ENCODE peak calls at places on chromosomes 6 and 20, in eight cellular contexts. One of them, this sample, is unnamed.

GRCh38 chr6:85449388-85449817 is 480 bp upstream of the NT5E start:
- DNase-seq in ovary: peak; percentile 65
- DNase-seq in suprapubic skin: no peak
- DNase-seq in upper lobe of left lung: no peak
- DNase-seq in stomach: no peak
- DNase-seq in transverse colon: peak; percentile 18
- DNase-seq in HepG2: no peak
- DNase-seq in H1: no peak
- DNase-seq in this sample: peak; percentile 49

GRCh38 chr20:11979306-11980128 is 61.8 kb downstream of the BTBD3 start:
- DNase-seq in ovary: no peak
- DNase-seq in suprapubic skin: no peak
- DNase-seq in upper lobe of left lung: no peak
- DNase-seq in stomach: no peak
- DNase-seq in transverse colon: no peak
- DNase-seq in HepG2: no peak
- DNase-seq in H1: no peak
- DNase-seq in this sample: no peak

GRCh38 chr6:112253842-112254816 is at the start of gene LAMA4:
- DNase-seq in ovary: peak; percentile 62
- DNase-seq in suprapubic skin: no peak
- DNase-seq in upper lobe of left lung: peak; percentile 25
- DNase-seq in stomach: peak; percentile 45
- DNase-seq in transverse colon: peak; percentile 29
- DNase-seq in HepG2: no peak
- DNase-seq in H1: no peak
- DNase-seq in this sample: peak; percentile 47

GRCh38 chr20:10595985-10596384 is 77.8 kb downstream of the JAG1 start:
- DNase-seq in ovary: no peak
- DNase-seq in suprapubic skin: no peak
- DNase-seq in upper lobe of left lung: no peak
- DNase-seq in stomach: no peak
- DNase-seq in transverse colon: no peak
- DNase-seq in HepG2: no peak
- DNase-seq in H1: no peak
- DNase-seq in this sample: no peak

GRCh38 chr6:158476389-158476788 is 83.5 kb upstream of the TMEM181 start:
- DNase-seq in ovary: no peak
- DNase-seq in suprapubic skin: no peak
- DNase-seq in upper lobe of left lung: no peak
- DNase-seq in stomach: no peak
- DNase-seq in transverse colon: no peak
- DNase-seq in HepG2: no peak
- DNase-seq in H1: no peak
- DNase-seq in this sample: no peak

GRCh38 chr20:24734139-24734538 is 214.9 kb upstream of the CST7 start:
- DNase-seq in ovary: no peak
- DNase-seq in suprapubic skin: no peak
- DNase-seq in upper lobe of left lung: no peak
- DNase-seq in stomach: no peak
- DNase-seq in transverse colon: no peak
- DNase-seq in HepG2: no peak
- DNase-seq in H1: no peak
- DNase-seq in this sample: no peak

GRCh38 chr6:22436134-22436533 is 133.2 kb upstream of the HDGFL1 start:
- DNase-seq in ovary: no peak
- DNase-seq in suprapubic skin: no peak
- DNase-seq in upper lobe of left lung: no peak
- DNase-seq in stomach: no peak
- DNase-seq in transverse colon: no peak
- DNase-seq in HepG2: no peak
- DNase-seq in H1: no peak
- DNase-seq in this sample: no peak

GRCh38 chr20:32158943-32159660 is 48.4 kb downstream of the PLAGL2 start:
- DNase-seq in ovary: no peak
- DNase-seq in suprapubic skin: peak; percentile 7
- DNase-seq in upper lobe of left lung: no peak
- DNase-seq in stomach: no peak
- DNase-seq in transverse colon: no peak
- DNase-seq in HepG2: no peak
- DNase-seq in H1: no peak
- DNase-seq in this sample: no peak

GRCh38 chr20:58710481-58711265 is 18.1 kb downstream of the NPEPL1 start:
- DNase-seq in ovary: no peak
- DNase-seq in suprapubic skin: peak; percentile 70
- DNase-seq in upper lobe of left lung: peak; percentile 18
- DNase-seq in stomach: no peak
- DNase-seq in transverse colon: peak; percentile 3
- DNase-seq in HepG2: no peak
- DNase-seq in H1: no peak
- DNase-seq in this sample: no peak

GRCh38 chr20:760751-761417 is 7.4 kb downstream of the SLC52A3 start:
- DNase-seq in ovary: no peak
- DNase-seq in suprapubic skin: no peak
- DNase-seq in upper lobe of left lung: peak; percentile 33
- DNase-seq in stomach: no peak
- DNase-seq in transverse colon: no peak
- DNase-seq in HepG2: peak; percentile 52
- DNase-seq in H1: peak; percentile 59
- DNase-seq in this sample: no peak

GRCh38 chr20:19964289-19965263 is 52.6 kb upstream of the NAA20 start:
- DNase-seq in ovary: peak; percentile 53
- DNase-seq in suprapubic skin: peak; percentile 84
- DNase-seq in upper lobe of left lung: peak; percentile 85
- DNase-seq in stomach: peak; percentile 54
- DNase-seq in transverse colon: peak; percentile 53
- DNase-seq in HepG2: peak; percentile 99
- DNase-seq in H1: no peak
- DNase-seq in this sample: peak; percentile 67

GRCh38 chr6:71414486-71414885 is 125.9 kb downstream of the OGFRL1 start:
- DNase-seq in ovary: no peak
- DNase-seq in suprapubic skin: no peak
- DNase-seq in upper lobe of left lung: no peak
- DNase-seq in stomach: no peak
- DNase-seq in transverse colon: no peak
- DNase-seq in HepG2: no peak
- DNase-seq in H1: no peak
- DNase-seq in this sample: no peak

GRCh38 chr20:23050847-23051627 is 1.6 kb upstream of the THBD start:
- DNase-seq in ovary: peak; percentile 74
- DNase-seq in suprapubic skin: peak; percentile 87
- DNase-seq in upper lobe of left lung: peak; percentile 82
- DNase-seq in stomach: peak; percentile 78
- DNase-seq in transverse colon: peak; percentile 54
- DNase-seq in HepG2: no peak
- DNase-seq in H1: peak; percentile 78
- DNase-seq in this sample: peak; percentile 81

GRCh38 chr20:36941403-36941835 is 10.1 kb downstream of the SAMHD1 start:
- DNase-seq in ovary: no peak
- DNase-seq in suprapubic skin: peak; percentile 54
- DNase-seq in upper lobe of left lung: no peak
- DNase-seq in stomach: no peak
- DNase-seq in transverse colon: peak; percentile 12
- DNase-seq in HepG2: no peak
- DNase-seq in H1: no peak
- DNase-seq in this sample: no peak

GRCh38 chr6:41286544-41287346 is at the start of gene TREM1:
- DNase-seq in ovary: no peak
- DNase-seq in suprapubic skin: peak; percentile 68
- DNase-seq in upper lobe of left lung: peak; percentile 88
- DNase-seq in stomach: no peak
- DNase-seq in transverse colon: peak; percentile 35
- DNase-seq in HepG2: peak; percentile 17
- DNase-seq in H1: no peak
- DNase-seq in this sample: no peak

GRCh38 chr6:43575105-43575771 is 600 bp downstream of the XPO5 start:
- DNase-seq in ovary: peak; percentile 23
- DNase-seq in suprapubic skin: no peak
- DNase-seq in upper lobe of left lung: peak; percentile 43
- DNase-seq in stomach: peak; percentile 36
- DNase-seq in transverse colon: peak; percentile 36
- DNase-seq in HepG2: peak; percentile 40
- DNase-seq in H1: no peak
- DNase-seq in this sample: no peak

GRCh38 chr6:146968041-146968760 is 236.0 kb upstream of the STXBP5 start:
- DNase-seq in ovary: no peak
- DNase-seq in suprapubic skin: no peak
- DNase-seq in upper lobe of left lung: no peak
- DNase-seq in stomach: no peak
- DNase-seq in transverse colon: no peak
- DNase-seq in HepG2: no peak
- DNase-seq in H1: no peak
- DNase-seq in this sample: no peak

DNA sequence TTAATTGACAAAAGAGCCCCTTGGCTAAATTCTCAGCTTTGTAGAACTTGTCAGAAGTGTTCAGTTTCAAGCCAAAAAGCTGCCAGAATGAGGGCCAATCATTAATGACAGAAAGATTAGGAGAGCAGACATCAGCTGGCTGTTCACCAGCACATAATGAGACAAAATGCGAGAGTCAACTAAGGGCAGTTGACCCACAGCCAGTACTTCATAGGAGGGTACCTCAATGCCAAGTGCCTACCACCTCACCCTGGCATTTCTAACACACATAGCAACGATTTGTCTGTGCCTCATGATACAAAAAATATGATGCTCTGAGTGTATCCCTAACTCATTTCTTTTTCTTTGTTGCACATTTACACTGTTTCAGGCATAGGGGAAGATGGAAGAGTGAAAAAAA is 243.1 kb downstream of the MYLK4 start:
- DNase-seq in ovary: no peak
- DNase-seq in suprapubic skin: no peak
- DNase-seq in upper lobe of left lung: no peak
- DNase-seq in stomach: no peak
- DNase-seq in transverse colon: no peak
- DNase-seq in HepG2: no peak
- DNase-seq in H1: no peak
- DNase-seq in this sample: no peak
- H3K4me3 ChIP-seq in ovary: no peak overlapping the region
- H3K4me3 ChIP-seq in suprapubic skin: no peak overlapping the region
- H3K4me3 ChIP-seq in upper lobe of left lung: no peak overlapping the region
- H3K4me3 ChIP-seq in stomach: no peak overlapping the region
- H3K4me3 ChIP-seq in transverse colon: no peak overlapping the region
- H3K4me3 ChIP-seq in HepG2: no peak overlapping the region
- H3K4me3 ChIP-seq in H1: no peak overlapping the region
- H3K4me3 ChIP-seq in this sample: no peak overlapping the region

GRCh38 chr20:63419299-63419698 is 53.2 kb downstream of the KCNQ2 start:
- DNase-seq in ovary: no peak
- DNase-seq in suprapubic skin: no peak
- DNase-seq in upper lobe of left lung: no peak
- DNase-seq in stomach: no peak
- DNase-seq in transverse colon: no peak
- DNase-seq in HepG2: no peak
- DNase-seq in H1: no peak
- DNase-seq in this sample: no peak

GRCh38 chr20:63421913-63422312 is 50.5 kb downstream of the KCNQ2 start:
- DNase-seq in ovary: no peak
- DNase-seq in suprapubic skin: no peak
- DNase-seq in upper lobe of left lung: no peak
- DNase-seq in stomach: no peak
- DNase-seq in transverse colon: no peak
- DNase-seq in HepG2: no peak
- DNase-seq in H1: no peak
- DNase-seq in this sample: no peak

GRCh38 chr20:63421094-63421692 is 51.3 kb downstream of the KCNQ2 start:
- DNase-seq in ovary: no peak
- DNase-seq in suprapubic skin: no peak
- DNase-seq in upper lobe of left lung: no peak
- DNase-seq in stomach: no peak
- DNase-seq in transverse colon: no peak
- DNase-seq in HepG2: no peak
- DNase-seq in H1: no peak
- DNase-seq in this sample: no peak

GRCh38 chr20:63418617-63419016 is 53.8 kb downstream of the KCNQ2 start:
- DNase-seq in ovary: no peak
- DNase-seq in suprapubic skin: no peak
- DNase-seq in upper lobe of left lung: no peak
- DNase-seq in stomach: no peak
- DNase-seq in transverse colon: no peak
- DNase-seq in HepG2: no peak
- DNase-seq in H1: no peak
- DNase-seq in this sample: no peak

GRCh38 chr20:63420359-63421093 is 51.9 kb downstream of the KCNQ2 start:
- DNase-seq in ovary: no peak
- DNase-seq in suprapubic skin: no peak
- DNase-seq in upper lobe of left lung: no peak
- DNase-seq in stomach: no peak
- DNase-seq in transverse colon: no peak
- DNase-seq in HepG2: no peak
- DNase-seq in H1: no peak
- DNase-seq in this sample: no peak
- H3K27me3 ChIP-seq in ovary: no peaks in the 10 kb centered on the region
- H3K27me3 ChIP-seq in suprapubic skin: peaks cover 94% of the 10 kb centered on the region
- H3K27me3 ChIP-seq in upper lobe of left lung: no peaks in the 10 kb centered on the region
- H3K27me3 ChIP-seq in stomach: peaks cover 29% of the 10 kb centered on the region
- H3K27me3 ChIP-seq in transverse colon: peaks cover 23% of the 10 kb centered on the region
- H3K27me3 ChIP-seq in HepG2: peaks cover 100% of the 10 kb centered on the region
- H3K27me3 ChIP-seq in H1: no peaks in the 10 kb centered on the region
- H3K27me3 ChIP-seq in this sample: no peaks in the 10 kb centered on the region

DNA sequence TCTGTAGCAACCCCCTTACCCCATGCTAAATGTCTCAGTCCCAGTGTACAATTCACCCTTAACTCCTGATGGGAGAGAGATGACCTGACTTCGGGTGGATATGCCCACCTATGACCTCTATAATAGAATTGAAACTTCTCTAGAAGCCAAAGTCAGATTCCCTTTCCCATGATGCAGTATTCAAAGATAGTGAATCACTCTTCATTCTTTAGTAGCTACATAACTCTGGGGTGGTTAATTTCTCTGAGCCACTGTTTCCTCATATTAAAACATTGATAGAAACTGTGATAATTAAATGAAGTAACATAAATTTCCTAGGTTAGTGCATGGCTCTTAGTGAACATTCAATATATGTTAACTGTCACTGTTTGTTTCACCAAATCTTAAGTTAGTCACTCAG is 500.4 kb downstream of the COL12A1 start:
- DNase-seq in ovary: no peak
- DNase-seq in suprapubic skin: no peak
- DNase-seq in upper lobe of left lung: no peak
- DNase-seq in stomach: no peak
- DNase-seq in transverse colon: no peak
- DNase-seq in HepG2: no peak
- DNase-seq in H1: no peak
- DNase-seq in this sample: no peak
- TF ChIP-seq EP300 in ovary: no peak
- TF ChIP-seq EP300 in suprapubic skin: no peak
- TF ChIP-seq EP300 in upper lobe of left lung: no peak
- TF ChIP-seq EP300 in stomach: no peak
- TF ChIP-seq EP300 in transverse colon: no peak
- TF ChIP-seq EP300 in HepG2: no peak
- TF ChIP-seq EP300 in H1: no peak
- TF ChIP-seq EP300 in this sample: no peak

DNA sequence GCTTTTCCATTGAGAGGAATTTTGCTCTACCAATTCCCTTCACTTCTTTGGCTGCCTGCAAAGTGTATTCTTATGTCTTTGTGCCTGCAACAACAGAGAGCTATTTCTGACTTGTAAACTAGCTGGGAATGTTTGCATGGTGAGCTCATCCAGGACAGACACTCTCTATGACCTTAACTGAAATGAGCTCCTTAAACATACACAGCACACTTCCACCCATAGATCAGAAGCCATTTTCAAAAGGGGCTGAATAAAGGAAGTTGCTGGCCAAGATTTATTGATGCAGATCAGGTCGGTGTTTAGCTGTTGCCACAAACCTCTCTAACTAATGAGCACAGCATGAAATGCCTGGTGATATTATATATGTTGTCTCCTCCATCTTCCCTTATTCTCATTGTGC is 377.7 kb downstream of the BTBD9 start:
- DNase-seq in ovary: no peak
- DNase-seq in suprapubic skin: no peak
- DNase-seq in upper lobe of left lung: no peak
- DNase-seq in stomach: no peak
- DNase-seq in transverse colon: no peak
- DNase-seq in HepG2: peak; percentile 57
- DNase-seq in H1: peak; percentile 25
- DNase-seq in this sample: no peak
- H3K4me3 ChIP-seq in ovary: no peak overlapping the region
- H3K4me3 ChIP-seq in suprapubic skin: no peak overlapping the region
- H3K4me3 ChIP-seq in upper lobe of left lung: no peak overlapping the region
- H3K4me3 ChIP-seq in stomach: no peak overlapping the region
- H3K4me3 ChIP-seq in transverse colon: no peak overlapping the region
- H3K4me3 ChIP-seq in HepG2: no peak overlapping the region
- H3K4me3 ChIP-seq in H1: no peak overlapping the region
- H3K4me3 ChIP-seq in this sample: no peak overlapping the region